ENCODE peak calls at places on chromosomes 13 and 19, in four cellular contexts. D is heart right ventricle; M is stimulated activated naive CD8-positive, alpha-beta T cell treated with anti-CD3 and anti-CD28 coated beads, Interleukin-15, Interleukin-2, amounts not matched to agents 100 U/mL and 50 U/mL, for 24 hours; K is stimulated activated CD8-positive, alpha-beta memory T cell treated with anti-CD3 and anti-CD28 coated beads, Interleukin-4, amount 100 ng/mL, for 1 hour. Y is an unnamed sample.

GRCh38 chr19:34757441-34757840 is 15.6 kb downstream of the ZNF599 start:
- DNase-seq in D (no peak), M (no peak), K (no peak), Y (no peak)

GRCh38 chr19:55452381-55453325 is 8.8 kb downstream of the ISOC2 start:
- DNase-seq in D (peak; percentile 80), M (peak; percentile 41), K (no peak), Y (peak; percentile 84)

GRCh38 chr13:30730526-30730925 is 4.8 kb upstream of the ALOX5AP start:
- DNase-seq in D (no peak), M (no peak), K (no peak), Y (no peak)

GRCh38 chr19:37905936-37906867 is at the start of gene WDR87:
- DNase-seq in D (peak; percentile 33), M (peak; percentile 50), K (no peak), Y (peak; percentile 81)

GRCh38 chr13:51249254-51249653 is 27.1 kb downstream of the FAM124A start:
- DNase-seq in D (no peak), M (no peak), K (no peak), Y (no peak)

GRCh38 chr19:34364830-34365462 is at the start of gene GPI:
- DNase-seq in D (peak; percentile 69), M (peak; percentile 83), K (peak; percentile 33), Y (peak; percentile 91)

GRCh38 chr19:5564930-5565329 is 2.8 kb downstream of the TINCR start:
- DNase-seq in D (no peak), M (no peak), K (no peak), Y (no peak)

GRCh38 chr19:21463449-21464105 is 41.8 kb upstream of the ZNF429 start:
- DNase-seq in D (peak; percentile 38), M (peak; percentile 54), K (no peak), Y (peak; percentile 66)

GRCh38 chr13:30696278-30697176 is 38.8 kb upstream of the ALOX5AP start:
- DNase-seq in D (no peak), M (peak; percentile 30), K (no peak), Y (peak; percentile 67)

GRCh38 chr13:88417801-88418200 is 746.6 kb downstream of the SLITRK5 start:
- DNase-seq in D (no peak), M (no peak), K (no peak), Y (no peak)